ENCODE peak calls at places on chromosomes 5 and 9, in seven cellular contexts. One of them, this sample, is unnamed.
A peak's percentile ranks its signal among the peaks of the same experiment; 100 is the strongest.

GRCh38 chr5:149172261-149172660 is 31.0 kb downstream of the ABLIM3 start:
- DNase-seq in SHP77: no peak
- DNase-seq in amygdala: no peak
- DNase-seq in psoas muscle: no peak
- DNase-seq in stimulated activated naive CD4-positive, alpha-beta T cell: no peak
- DNase-seq in NCI-H226: no peak
- DNase-seq in stimulated activated CD4-positive, alpha-beta T cell treated with anti-CD3 and anti-CD28 coated beads, Interleukin-4, amount 100 ng/mL, for 24 hours: peak; percentile 17
- DNase-seq in this sample: no peak

GRCh38 chr5:171931163-171931562 is 75.3 kb downstream of the FBXW11 start:
- DNase-seq in SHP77: no peak
- DNase-seq in amygdala: no peak
- DNase-seq in psoas muscle: no peak
- DNase-seq in stimulated activated naive CD4-positive, alpha-beta T cell: no peak
- DNase-seq in NCI-H226: no peak
- DNase-seq in stimulated activated CD4-positive, alpha-beta T cell treated with anti-CD3 and anti-CD28 coated beads, Interleukin-4, amount 100 ng/mL, for 24 hours: no peak
- DNase-seq in this sample: no peak

GRCh38 chr5:3007577-3007976 is 256.1 kb upstream of the IRX2 start:
- DNase-seq in SHP77: no peak
- DNase-seq in amygdala: no peak
- DNase-seq in psoas muscle: no peak
- DNase-seq in stimulated activated naive CD4-positive, alpha-beta T cell: no peak
- DNase-seq in NCI-H226: no peak
- DNase-seq in stimulated activated CD4-positive, alpha-beta T cell treated with anti-CD3 and anti-CD28 coated beads, Interleukin-4, amount 100 ng/mL, for 24 hours: no peak
- DNase-seq in this sample: no peak

GRCh38 chr5:7728076-7728475 is 122.9 kb downstream of the CFAP90 start:
- DNase-seq in SHP77: no peak
- DNase-seq in amygdala: no peak
- DNase-seq in psoas muscle: no peak
- DNase-seq in stimulated activated naive CD4-positive, alpha-beta T cell: no peak
- DNase-seq in NCI-H226: no peak
- DNase-seq in stimulated activated CD4-positive, alpha-beta T cell treated with anti-CD3 and anti-CD28 coated beads, Interleukin-4, amount 100 ng/mL, for 24 hours: no peak
- DNase-seq in this sample: no peak

GRCh38 chr9:37972346-37972745 is 68.4 kb upstream of the SLC25A51 start:
- DNase-seq in SHP77: no peak
- DNase-seq in amygdala: no peak
- DNase-seq in psoas muscle: no peak
- DNase-seq in stimulated activated naive CD4-positive, alpha-beta T cell: no peak
- DNase-seq in NCI-H226: no peak
- DNase-seq in stimulated activated CD4-positive, alpha-beta T cell treated with anti-CD3 and anti-CD28 coated beads, Interleukin-4, amount 100 ng/mL, for 24 hours: no peak
- DNase-seq in this sample: no peak

GRCh38 chr9:36163049-36163839 is 5.9 kb upstream of the CCIN start:
- DNase-seq in SHP77: no peak
- DNase-seq in amygdala: no peak
- DNase-seq in psoas muscle: peak; percentile 68
- DNase-seq in stimulated activated naive CD4-positive, alpha-beta T cell: no peak
- DNase-seq in NCI-H226: peak; percentile 43
- DNase-seq in stimulated activated CD4-positive, alpha-beta T cell treated with anti-CD3 and anti-CD28 coated beads, Interleukin-4, amount 100 ng/mL, for 24 hours: no peak
- DNase-seq in this sample: no peak

GRCh38 chr9:133252301-133252776 is 22.7 kb downstream of the ABO start:
- DNase-seq in SHP77: no peak
- DNase-seq in amygdala: no peak
- DNase-seq in psoas muscle: no peak
- DNase-seq in stimulated activated naive CD4-positive, alpha-beta T cell: no peak
- DNase-seq in NCI-H226: no peak
- DNase-seq in stimulated activated CD4-positive, alpha-beta T cell treated with anti-CD3 and anti-CD28 coated beads, Interleukin-4, amount 100 ng/mL, for 24 hours: no peak
- DNase-seq in this sample: no peak

GRCh38 chr9:125810161-125810560 is 63.0 kb downstream of the PBX3 start:
- DNase-seq in SHP77: no peak
- DNase-seq in amygdala: no peak
- DNase-seq in psoas muscle: no peak
- DNase-seq in stimulated activated naive CD4-positive, alpha-beta T cell: no peak
- DNase-seq in NCI-H226: no peak
- DNase-seq in stimulated activated CD4-positive, alpha-beta T cell treated with anti-CD3 and anti-CD28 coated beads, Interleukin-4, amount 100 ng/mL, for 24 hours: no peak
- DNase-seq in this sample: no peak

GRCh38 chr5:68839019-68839552 is 254.7 kb upstream of the SLC30A5 start:
- DNase-seq in SHP77: no peak
- DNase-seq in amygdala: no peak
- DNase-seq in psoas muscle: peak; percentile 35
- DNase-seq in stimulated activated naive CD4-positive, alpha-beta T cell: no peak
- DNase-seq in NCI-H226: no peak
- DNase-seq in stimulated activated CD4-positive, alpha-beta T cell treated with anti-CD3 and anti-CD28 coated beads, Interleukin-4, amount 100 ng/mL, for 24 hours: no peak
- DNase-seq in this sample: no peak

This sample was measured in NCI-H2029 treated with DMSO at 0.1 percent for 48 hours.